ENCODE peak calls at places on chromosomes 1 and 21, in ten cellular contexts. T is C1 segment of cervical spinal cord; Q is NCI-H774; H is cardiac septum; F is activated naive CD8-positive, alpha-beta T cell treated with anti-CD3 and anti-CD28 coated beads, Interleukin-2, amount 50 U/mL, for 24 hours; W is midbrain; Y is endodermal cell; G is AG08395; B is foreskin keratinocyte; N is fibroblast of villous mesenchyme. J is an unnamed sample.

GRCh38 chr1:174021611-174022079 is 512 bp downstream of the RC3H1 start:
- DNase-seq in T (no peak), Q (peak), H (peak), F (peak), W (peak), Y (peak), G (peak), B (peak), N (peak), J (peak)

GRCh38 chr1:111769517-111770146 is 13.9 kb downstream of the DDX20 start:
- DNase-seq in T (no peak), Q (peak), H (no peak), F (peak), W (peak), Y (no peak), G (peak), B (peak), N (peak), J (peak)

GRCh38 chr1:194476872-194477271 is 1290.5 kb upstream of the B3GALT2 start:
- DNase-seq in T (no peak), Q (no peak), H (no peak), F (no peak), W (no peak), Y (no peak), G (no peak), B (no peak), N (no peak), J (no peak)

GRCh38 chr1:147504801-147505303 is 36.4 kb upstream of the BCL9 start:
- DNase-seq in T (no peak), Q (peak), H (no peak), F (no peak), W (no peak), Y (peak), G (peak), B (no peak), N (peak), J (no peak)

GRCh38 chr1:225866981-225867380 is 15.2 kb downstream of the TMEM63A start:
- DNase-seq in T (no peak), Q (no peak), H (no peak), F (no peak), W (no peak), Y (no peak), G (no peak), B (no peak), N (no peak), J (no peak)

GRCh38 chr1:43982798-43983197 is 3.8 kb downstream of the B4GALT2 start:
- DNase-seq in T (no peak), Q (no peak), H (no peak), F (no peak), W (no peak), Y (no peak), G (no peak), B (no peak), N (no peak), J (no peak)

GRCh38 chr1:97630968-97631367 is 289.9 kb downstream of the DPYD start:
- DNase-seq in T (peak), Q (no peak), H (no peak), F (no peak), W (peak), Y (peak), G (no peak), B (no peak), N (no peak), J (no peak)

GRCh38 chr1:232170909-232171308 is 459.0 kb downstream of the SIPA1L2 start:
- DNase-seq in T (no peak), Q (no peak), H (no peak), F (no peak), W (no peak), Y (no peak), G (no peak), B (no peak), N (no peak), J (no peak)

GRCh38 chr1:23263380-23263887 is 46.1 kb upstream of the HTR1D start:
- DNase-seq in T (no peak), Q (no peak), H (no peak), F (no peak), W (no peak), Y (no peak), G (no peak), B (no peak), N (no peak), J (no peak)

GRCh38 chr1:119647734-119648619 is at the start of gene ZNF697:
- DNase-seq in T (peak), Q (peak), H (peak), F (peak), W (peak), Y (peak), G (peak), B (peak), N (peak), J (no peak)

GRCh38 chr1:41518471-41518870 is 34.0 kb upstream of the EDN2 start:
- DNase-seq in T (no peak), Q (no peak), H (no peak), F (no peak), W (no peak), Y (no peak), G (no peak), B (no peak), N (no peak), J (no peak)

GRCh38 chr1:200381256-200381980 is 28.4 kb downstream of the ZNF281 start:
- DNase-seq in T (no peak), Q (no peak), H (no peak), F (no peak), W (no peak), Y (no peak), G (no peak), B (peak), N (no peak), J (no peak)

GRCh38 chr1:2355408-2356261 is 35.7 kb downstream of the MORN1 start:
- DNase-seq in T (no peak), Q (no peak), H (no peak), F (no peak), W (no peak), Y (no peak), G (no peak), B (no peak), N (no peak), J (peak)

GRCh38 chr1:10788592-10789006 is 7.8 kb downstream of the CASZ1 start:
- DNase-seq in T (peak), Q (no peak), H (peak), F (no peak), W (peak), Y (peak), G (no peak), B (no peak), N (no peak), J (no peak)

GRCh38 chr1:228866498-228866897 is 131.2 kb downstream of the RHOU start:
- DNase-seq in T (no peak), Q (no peak), H (no peak), F (no peak), W (no peak), Y (no peak), G (no peak), B (no peak), N (peak), J (no peak)

GRCh38 chr1:29974345-29974744 is 738.0 kb downstream of the PTPRU start:
- DNase-seq in T (no peak), Q (no peak), H (no peak), F (no peak), W (no peak), Y (peak), G (peak), B (peak), N (peak), J (no peak)

GRCh38 chr1:228735871-228736586 is 750 bp downstream of the RHOU start:
- DNase-seq in T (no peak), Q (peak), H (no peak), F (peak), W (no peak), Y (peak), G (peak), B (no peak), N (peak), J (peak)

GRCh38 chr1:215201301-215201700 is 118.8 kb downstream of the KCNK2 start:
- DNase-seq in T (no peak), Q (no peak), H (no peak), F (no peak), W (no peak), Y (no peak), G (no peak), B (no peak), N (no peak), J (no peak)

GRCh38 chr1:162196387-162196786 is 126.9 kb downstream of the NOS1AP start:
- DNase-seq in T (no peak), Q (no peak), H (no peak), F (no peak), W (no peak), Y (peak), G (no peak), B (no peak), N (no peak), J (no peak)

GRCh38 chr1:224529844-224530243 is 86.3 kb upstream of the CNIH3 start:
- DNase-seq in T (no peak), Q (no peak), H (no peak), F (no peak), W (no peak), Y (no peak), G (no peak), B (no peak), N (no peak), J (no peak)

GRCh38 chr21:34886554-34887385 is 162.3 kb downstream of the RUNX1 start:
- DNase-seq in T (no peak), Q (no peak), H (peak), F (peak), W (no peak), Y (peak), G (no peak), B (no peak), N (peak), J (peak)

GRCh38 chr1:35305383-35305782 is 36.9 kb downstream of the ZMYM4 start:
- DNase-seq in T (no peak), Q (no peak), H (no peak), F (no peak), W (no peak), Y (no peak), G (no peak), B (no peak), N (no peak), J (no peak)

GRCh38 chr1:172697463-172698100 is 38.7 kb downstream of the FASLG start:
- DNase-seq in T (no peak), Q (no peak), H (no peak), F (no peak), W (no peak), Y (no peak), G (no peak), B (no peak), N (no peak), J (no peak)

GRCh38 chr1:242411906-242412305 is 112.6 kb downstream of the PLD5 start:
- DNase-seq in T (no peak), Q (no peak), H (no peak), F (no peak), W (no peak), Y (no peak), G (no peak), B (peak), N (no peak), J (no peak)

GRCh38 chr1:185045793-185046441 is 559 bp downstream of the RNF2 start:
- DNase-seq in T (no peak), Q (peak), H (no peak), F (peak), W (peak), Y (peak), G (peak), B (peak), N (peak), J (no peak)

GRCh38 chr1:167173516-167174184 is 47.0 kb upstream of the POU2F1 start:
- DNase-seq in T (no peak), Q (no peak), H (no peak), F (no peak), W (no peak), Y (peak), G (no peak), B (peak), N (no peak), J (no peak)